ENCODE peak calls at places on chromosomes 4 and X, in seven cellular contexts. One of them, this sample, is unnamed.

GRCh38 chr4:98603683-98604573 is 54.5 kb downstream of the TSPAN5 start:
- DNase-seq in CD14-positive monocyte: no peak
- DNase-seq in stimulated activated naive CD4-positive, alpha-beta T cell: no peak
- DNase-seq in sciatic nerve: no peak
- DNase-seq in stromal cell of bone marrow: peak
- DNase-seq in GM03348: no peak
- DNase-seq in C1 segment of cervical spinal cord: no peak
- DNase-seq in this sample: no peak

GRCh38 chr4:75195111-75195510 is 262.2 kb downstream of the PARM1 start:
- DNase-seq in sciatic nerve: no peak
- DNase-seq in GM03348: no peak
- DNase-seq in stimulated activated naive CD4-positive, alpha-beta T cell: no peak
- DNase-seq in stromal cell of bone marrow: no peak
- DNase-seq in CD14-positive monocyte: no peak
- DNase-seq in C1 segment of cervical spinal cord: no peak
- DNase-seq in this sample: no peak

GRCh38 chrX:154437398-154437752 is 421 bp downstream of the GDI1 start:
- DNase-seq in GM03348: peak
- DNase-seq in sciatic nerve: no peak
- DNase-seq in CD14-positive monocyte: no peak
- DNase-seq in C1 segment of cervical spinal cord: no peak
- DNase-seq in stimulated activated naive CD4-positive, alpha-beta T cell: no peak
- DNase-seq in stromal cell of bone marrow: no peak
- DNase-seq in this sample: no peak

GRCh38 chr4:2934077-2934812 is 29.0 kb downstream of the NOP14 start:
- DNase-seq in stimulated activated naive CD4-positive, alpha-beta T cell: peak
- DNase-seq in stromal cell of bone marrow: peak
- DNase-seq in C1 segment of cervical spinal cord: no peak
- DNase-seq in CD14-positive monocyte: peak
- DNase-seq in sciatic nerve: peak
- DNase-seq in GM03348: peak
- DNase-seq in this sample: no peak

GRCh38 chr4:97239699-97239997 is 903.6 kb downstream of the STPG2 start:
- DNase-seq in CD14-positive monocyte: no peak
- DNase-seq in stromal cell of bone marrow: no peak
- DNase-seq in GM03348: no peak
- DNase-seq in sciatic nerve: no peak
- DNase-seq in C1 segment of cervical spinal cord: no peak
- DNase-seq in stimulated activated naive CD4-positive, alpha-beta T cell: no peak
- DNase-seq in this sample: no peak

GRCh38 chr4:98677799-98678198 is 19.4 kb upstream of the TSPAN5 start:
- DNase-seq in stromal cell of bone marrow: no peak
- DNase-seq in stimulated activated naive CD4-positive, alpha-beta T cell: no peak
- DNase-seq in CD14-positive monocyte: no peak
- DNase-seq in sciatic nerve: no peak
- DNase-seq in GM03348: no peak
- DNase-seq in C1 segment of cervical spinal cord: no peak
- DNase-seq in this sample: no peak

GRCh38 chrX:40845331-40845911 is 110.1 kb upstream of the MED14 start:
- DNase-seq in GM03348: peak
- DNase-seq in C1 segment of cervical spinal cord: no peak
- DNase-seq in CD14-positive monocyte: no peak
- DNase-seq in stimulated activated naive CD4-positive, alpha-beta T cell: no peak
- DNase-seq in stromal cell of bone marrow: peak
- DNase-seq in sciatic nerve: no peak
- DNase-seq in this sample: no peak

GRCh38 chr4:173205656-173206055 is 37.0 kb downstream of the GALNT7 start:
- DNase-seq in GM03348: no peak
- DNase-seq in stimulated activated naive CD4-positive, alpha-beta T cell: no peak
- DNase-seq in CD14-positive monocyte: no peak
- DNase-seq in C1 segment of cervical spinal cord: no peak
- DNase-seq in stromal cell of bone marrow: no peak
- DNase-seq in sciatic nerve: no peak
- DNase-seq in this sample: no peak

GRCh38 chrX:74346124-74346523 is 42.1 kb downstream of the ZCCHC13 start:
- DNase-seq in stromal cell of bone marrow: no peak
- DNase-seq in sciatic nerve: no peak
- DNase-seq in C1 segment of cervical spinal cord: no peak
- DNase-seq in stimulated activated naive CD4-positive, alpha-beta T cell: no peak
- DNase-seq in CD14-positive monocyte: no peak
- DNase-seq in GM03348: no peak
- DNase-seq in this sample: no peak

GRCh38 chr4:118989098-118990080 is 100.7 kb downstream of the SYNPO2 start:
- DNase-seq in sciatic nerve: no peak
- DNase-seq in C1 segment of cervical spinal cord: no peak
- DNase-seq in stromal cell of bone marrow: peak
- DNase-seq in CD14-positive monocyte: no peak
- DNase-seq in stimulated activated naive CD4-positive, alpha-beta T cell: no peak
- DNase-seq in GM03348: peak
- DNase-seq in this sample: no peak

GRCh38 chr4:26105815-26106699 is 192.0 kb downstream of the SMIM20 start:
- DNase-seq in CD14-positive monocyte: no peak
- DNase-seq in GM03348: peak
- DNase-seq in stromal cell of bone marrow: peak
- DNase-seq in stimulated activated naive CD4-positive, alpha-beta T cell: no peak
- DNase-seq in C1 segment of cervical spinal cord: no peak
- DNase-seq in sciatic nerve: no peak
- DNase-seq in this sample: peak

GRCh38 chrX:87064522-87064921 is 453.1 kb upstream of the KLHL4 start:
- DNase-seq in C1 segment of cervical spinal cord: no peak
- DNase-seq in CD14-positive monocyte: no peak
- DNase-seq in sciatic nerve: no peak
- DNase-seq in stimulated activated naive CD4-positive, alpha-beta T cell: no peak
- DNase-seq in stromal cell of bone marrow: no peak
- DNase-seq in GM03348: no peak
- DNase-seq in this sample: no peak

GRCh38 chrX:31499120-31499519 is 427.3 kb upstream of the FTHL17 start:
- DNase-seq in GM03348: peak
- DNase-seq in stimulated activated naive CD4-positive, alpha-beta T cell: no peak
- DNase-seq in C1 segment of cervical spinal cord: no peak
- DNase-seq in stromal cell of bone marrow: peak
- DNase-seq in sciatic nerve: no peak
- DNase-seq in CD14-positive monocyte: no peak
- DNase-seq in this sample: no peak

GRCh38 chrX:53265771-53266170 is 15.6 kb downstream of the IQSEC2 start:
- DNase-seq in C1 segment of cervical spinal cord: no peak
- DNase-seq in sciatic nerve: no peak
- DNase-seq in stromal cell of bone marrow: peak
- DNase-seq in CD14-positive monocyte: no peak
- DNase-seq in GM03348: peak
- DNase-seq in stimulated activated naive CD4-positive, alpha-beta T cell: no peak
- DNase-seq in this sample: no peak

GRCh38 chr4:40739347-40739746 is 10.4 kb upstream of the NSUN7 start:
- DNase-seq in C1 segment of cervical spinal cord: no peak
- DNase-seq in GM03348: no peak
- DNase-seq in stromal cell of bone marrow: no peak
- DNase-seq in CD14-positive monocyte: no peak
- DNase-seq in sciatic nerve: no peak
- DNase-seq in stimulated activated naive CD4-positive, alpha-beta T cell: no peak
- DNase-seq in this sample: no peak

GRCh38 chr4:4203688-4204400 is 22.9 kb downstream of the OTOP1 start:
- DNase-seq in stimulated activated naive CD4-positive, alpha-beta T cell: no peak
- DNase-seq in GM03348: no peak
- DNase-seq in C1 segment of cervical spinal cord: peak
- DNase-seq in stromal cell of bone marrow: no peak
- DNase-seq in sciatic nerve: no peak
- DNase-seq in CD14-positive monocyte: no peak
- DNase-seq in this sample: no peak

GRCh38 chr4:48275247-48275646 is 5.6 kb upstream of the TEC start:
- DNase-seq in GM03348: no peak
- DNase-seq in stromal cell of bone marrow: no peak
- DNase-seq in sciatic nerve: no peak
- DNase-seq in stimulated activated naive CD4-positive, alpha-beta T cell: no peak
- DNase-seq in C1 segment of cervical spinal cord: no peak
- DNase-seq in CD14-positive monocyte: no peak
- DNase-seq in this sample: no peak

GRCh38 chr4:71526626-71527406 is 188.0 kb downstream of the SLC4A4 start:
- DNase-seq in CD14-positive monocyte: no peak
- DNase-seq in C1 segment of cervical spinal cord: no peak
- DNase-seq in sciatic nerve: no peak
- DNase-seq in stimulated activated naive CD4-positive, alpha-beta T cell: no peak
- DNase-seq in GM03348: no peak
- DNase-seq in stromal cell of bone marrow: no peak
- DNase-seq in this sample: no peak

GRCh38 chr4:24770111-24770584 is 25.2 kb upstream of the SOD3 start:
- DNase-seq in stimulated activated naive CD4-positive, alpha-beta T cell: no peak
- DNase-seq in sciatic nerve: no peak
- DNase-seq in GM03348: peak
- DNase-seq in CD14-positive monocyte: no peak
- DNase-seq in stromal cell of bone marrow: peak
- DNase-seq in C1 segment of cervical spinal cord: no peak
- DNase-seq in this sample: no peak

GRCh38 chrX:121642415-121642814 is 595.0 kb downstream of the GLUD2 start:
- DNase-seq in sciatic nerve: no peak
- DNase-seq in C1 segment of cervical spinal cord: no peak
- DNase-seq in stimulated activated naive CD4-positive, alpha-beta T cell: no peak
- DNase-seq in GM03348: peak
- DNase-seq in CD14-positive monocyte: no peak
- DNase-seq in stromal cell of bone marrow: no peak
- DNase-seq in this sample: no peak

GRCh38 chr4:10703146-10703545 is 18.6 kb upstream of the CLNK start:
- DNase-seq in stimulated activated naive CD4-positive, alpha-beta T cell: no peak
- DNase-seq in stromal cell of bone marrow: no peak
- DNase-seq in CD14-positive monocyte: no peak
- DNase-seq in C1 segment of cervical spinal cord: no peak
- DNase-seq in GM03348: no peak
- DNase-seq in sciatic nerve: no peak
- DNase-seq in this sample: no peak

GRCh38 chr4:8559011-8559410 is 21.2 kb upstream of the GPR78 start:
- DNase-seq in C1 segment of cervical spinal cord: no peak
- DNase-seq in stromal cell of bone marrow: no peak
- DNase-seq in stimulated activated naive CD4-positive, alpha-beta T cell: no peak
- DNase-seq in CD14-positive monocyte: no peak
- DNase-seq in sciatic nerve: no peak
- DNase-seq in GM03348: no peak
- DNase-seq in this sample: no peak

GRCh38 chr4:23373269-23373668 is 516.6 kb downstream of the PPARGC1A start:
- DNase-seq in sciatic nerve: no peak
- DNase-seq in stimulated activated naive CD4-positive, alpha-beta T cell: no peak
- DNase-seq in GM03348: no peak
- DNase-seq in CD14-positive monocyte: no peak
- DNase-seq in C1 segment of cervical spinal cord: no peak
- DNase-seq in stromal cell of bone marrow: no peak
- DNase-seq in this sample: peak

GRCh38 chr4:139509727-139510410 is 46.1 kb downstream of the SETD7 start:
- DNase-seq in sciatic nerve: no peak
- DNase-seq in GM03348: no peak
- DNase-seq in stimulated activated naive CD4-positive, alpha-beta T cell: no peak
- DNase-seq in C1 segment of cervical spinal cord: peak
- DNase-seq in stromal cell of bone marrow: no peak
- DNase-seq in CD14-positive monocyte: no peak
- DNase-seq in this sample: no peak

GRCh38 chrX:63330681-63331080 is 20.5 kb downstream of the SPIN4 start:
- DNase-seq in stimulated activated naive CD4-positive, alpha-beta T cell: no peak
- DNase-seq in sciatic nerve: no peak
- DNase-seq in GM03348: no peak
- DNase-seq in C1 segment of cervical spinal cord: no peak
- DNase-seq in stromal cell of bone marrow: no peak
- DNase-seq in CD14-positive monocyte: peak
- DNase-seq in this sample: no peak

GRCh38 chr4:16123356-16124084 is 39.7 kb upstream of the PROM1 start:
- DNase-seq in stromal cell of bone marrow: no peak
- DNase-seq in CD14-positive monocyte: no peak
- DNase-seq in GM03348: no peak
- DNase-seq in sciatic nerve: no peak
- DNase-seq in stimulated activated naive CD4-positive, alpha-beta T cell: no peak
- DNase-seq in C1 segment of cervical spinal cord: peak
- DNase-seq in this sample: peak

GRCh38 chr4:189200346-189200745 is 740.3 kb upstream of the FRG1 start:
- DNase-seq in CD14-positive monocyte: no peak
- DNase-seq in stimulated activated naive CD4-positive, alpha-beta T cell: no peak
- DNase-seq in stromal cell of bone marrow: no peak
- DNase-seq in GM03348: no peak
- DNase-seq in C1 segment of cervical spinal cord: no peak
- DNase-seq in sciatic nerve: no peak
- DNase-seq in this sample: peak

GRCh38 chr4:139301821-139302611 is at the start of gene NDUFC1:
- DNase-seq in stimulated activated naive CD4-positive, alpha-beta T cell: peak
- DNase-seq in C1 segment of cervical spinal cord: peak
- DNase-seq in GM03348: peak
- DNase-seq in CD14-positive monocyte: peak
- DNase-seq in sciatic nerve: peak
- DNase-seq in stromal cell of bone marrow: no peak
- DNase-seq in this sample: no peak

GRCh38 chr4:102564399-102564921 is 63.3 kb downstream of the NFKB1 start:
- DNase-seq in stimulated activated naive CD4-positive, alpha-beta T cell: no peak
- DNase-seq in CD14-positive monocyte: no peak
- DNase-seq in sciatic nerve: no peak
- DNase-seq in stromal cell of bone marrow: peak
- DNase-seq in GM03348: peak
- DNase-seq in C1 segment of cervical spinal cord: no peak
- DNase-seq in this sample: no peak

GRCh38 chrX:97189668-97190067 is 306.0 kb downstream of the RPA4 start:
- DNase-seq in C1 segment of cervical spinal cord: no peak
- DNase-seq in stromal cell of bone marrow: no peak
- DNase-seq in stimulated activated naive CD4-positive, alpha-beta T cell: no peak
- DNase-seq in GM03348: no peak
- DNase-seq in sciatic nerve: no peak
- DNase-seq in CD14-positive monocyte: no peak
- DNase-seq in this sample: peak

GRCh38 chrX:30895331-30895730 is 6.3 kb upstream of the TAB3 start:
- DNase-seq in sciatic nerve: no peak
- DNase-seq in C1 segment of cervical spinal cord: no peak
- DNase-seq in stromal cell of bone marrow: no peak
- DNase-seq in CD14-positive monocyte: no peak
- DNase-seq in stimulated activated naive CD4-positive, alpha-beta T cell: no peak
- DNase-seq in GM03348: no peak
- DNase-seq in this sample: no peak

GRCh38 chrX:24241822-24242648 is 71.8 kb downstream of the SUPT20HL2 start:
- DNase-seq in C1 segment of cervical spinal cord: peak
- DNase-seq in sciatic nerve: no peak
- DNase-seq in GM03348: peak
- DNase-seq in stromal cell of bone marrow: no peak
- DNase-seq in stimulated activated naive CD4-positive, alpha-beta T cell: peak
- DNase-seq in CD14-positive monocyte: no peak
- DNase-seq in this sample: no peak

GRCh38 chr4:10529891-10530786 is 72.9 kb upstream of the ZNF518B start:
- DNase-seq in stimulated activated naive CD4-positive, alpha-beta T cell: no peak
- DNase-seq in stromal cell of bone marrow: no peak
- DNase-seq in GM03348: no peak
- DNase-seq in C1 segment of cervical spinal cord: no peak
- DNase-seq in sciatic nerve: no peak
- DNase-seq in CD14-positive monocyte: no peak
- DNase-seq in this sample: no peak

GRCh38 chrX:13215729-13216128 is 104.1 kb downstream of the ATXN3L start:
- DNase-seq in stimulated activated naive CD4-positive, alpha-beta T cell: no peak
- DNase-seq in sciatic nerve: no peak
- DNase-seq in C1 segment of cervical spinal cord: no peak
- DNase-seq in CD14-positive monocyte: no peak
- DNase-seq in GM03348: peak
- DNase-seq in stromal cell of bone marrow: peak
- DNase-seq in this sample: no peak

GRCh38 chrX:155068165-155068564 is 2.8 kb downstream of the CMC4 start:
- DNase-seq in stimulated activated naive CD4-positive, alpha-beta T cell: no peak
- DNase-seq in GM03348: peak
- DNase-seq in stromal cell of bone marrow: peak
- DNase-seq in C1 segment of cervical spinal cord: no peak
- DNase-seq in CD14-positive monocyte: no peak
- DNase-seq in sciatic nerve: no peak
- DNase-seq in this sample: no peak

GRCh38 chr4:48334236-48334635 is 7.1 kb upstream of the SLAIN2 start:
- DNase-seq in stimulated activated naive CD4-positive, alpha-beta T cell: no peak
- DNase-seq in GM03348: no peak
- DNase-seq in stromal cell of bone marrow: no peak
- DNase-seq in sciatic nerve: no peak
- DNase-seq in CD14-positive monocyte: no peak
- DNase-seq in C1 segment of cervical spinal cord: no peak
- DNase-seq in this sample: no peak

GRCh38 chr4:52588097-52588496 is 71.0 kb downstream of the USP46 start:
- DNase-seq in C1 segment of cervical spinal cord: no peak
- DNase-seq in stimulated activated naive CD4-positive, alpha-beta T cell: no peak
- DNase-seq in sciatic nerve: no peak
- DNase-seq in GM03348: peak
- DNase-seq in CD14-positive monocyte: no peak
- DNase-seq in stromal cell of bone marrow: no peak
- DNase-seq in this sample: no peak